ENCODE peak calls at places on chromosome 14, in four cellular contexts. Y is ovary, S is upper lobe of left lung, W is stomach. A is an unnamed sample.

GRCh38 chr14:88974991-88975835 is 150.8 kb downstream of the TTC8 start:
- DNase-seq in Y (peak), W (no peak), S (no peak), A (no peak)

GRCh38 chr14:76050250-76050649 is 64.7 kb downstream of the IFT43 start:
- DNase-seq in Y (no peak), S (no peak), W (no peak), A (no peak)

GRCh38 chr14:61456720-61457119 is 135.3 kb downstream of the PRKCH start:
- DNase-seq in W (peak), Y (peak), S (no peak), A (peak)

GRCh38 chr14:89720076-89720687 is 234.3 kb downstream of the EFCAB11 start:
- DNase-seq in Y (no peak), W (no peak), S (no peak), A (no peak)

GRCh38 chr14:104445832-104446381 is 133.7 kb upstream of the C14orf180 start:
- DNase-seq in S (no peak), Y (no peak), W (peak), A (no peak)

GRCh38 chr14:96666088-96666487 is 131.1 kb upstream of the VRK1 start:
- DNase-seq in S (no peak), W (no peak), Y (no peak), A (no peak)

GRCh38 chr14:90137807-90138206 is 76.0 kb downstream of the KCNK13 start:
- DNase-seq in Y (no peak), W (no peak), S (no peak), A (no peak)

GRCh38 chr14:33714527-33715222 is 236.2 kb downstream of the EGLN3 start:
- DNase-seq in Y (no peak), S (no peak), W (no peak), A (no peak)

GRCh38 chr14:61573748-61574513 is 121.4 kb upstream of the HIF1A start:
- DNase-seq in Y (no peak), S (no peak), W (no peak), A (no peak)

GRCh38 chr14:20706657-20707355 is 18.2 kb downstream of the ANG start:
- DNase-seq in W (no peak), S (no peak), Y (no peak), A (no peak)

GRCh38 chr14:66709292-66709691 is 201.3 kb downstream of the GPHN start:
- DNase-seq in Y (no peak), W (no peak), S (no peak), A (no peak)

GRCh38 chr14:103710771-103711392 is 4.4 kb downstream of the XRCC3 start:
- DNase-seq in W (no peak), S (no peak), Y (no peak), A (no peak)

GRCh38 chr14:65210118-65210826 is 108.0 kb upstream of the MAX start:
- DNase-seq in S (no peak), W (no peak), Y (no peak), A (no peak)

GRCh38 chr14:53929871-53930685 is 26.5 kb downstream of the BMP4 start:
- DNase-seq in Y (peak), W (no peak), S (no peak), A (no peak)

GRCh38 chr14:97456497-97456896 is 659.3 kb downstream of the VRK1 start:
- DNase-seq in W (no peak), Y (no peak), S (no peak), A (no peak)

GRCh38 chr14:104367811-104368750 is 211.5 kb upstream of the C14orf180 start:
- DNase-seq in W (no peak), S (peak), Y (no peak), A (no peak)

GRCh38 chr14:92632546-92633273 is 115.7 kb downstream of the LGMN start:
- DNase-seq in Y (no peak), W (no peak), S (no peak), A (peak)

GRCh38 chr14:68784298-68784910 is 8.5 kb downstream of the ZFP36L1 start:
- DNase-seq in S (no peak), W (peak), Y (peak), A (peak)
- TF ChIP-seq EP300 in S (no peak), W (no peak), Y (no peak), A (no peak)

GRCh38 chr14:24334431-24335271 is at the start of gene ADCY4:
- DNase-seq in S (peak), W (no peak), Y (no peak), A (no peak)
- H3K4me3 ChIP-seq in S (peak), W (peak), Y (peak), A (peak)

GRCh38 chr14:44403194-44403593 is 103.9 kb downstream of the FSCB start:
- DNase-seq in Y (no peak), W (no peak), S (no peak), A (no peak)
- TF ChIP-seq EP300 in Y (no peak), W (no peak), S (no peak), A (no peak)

DNA sequence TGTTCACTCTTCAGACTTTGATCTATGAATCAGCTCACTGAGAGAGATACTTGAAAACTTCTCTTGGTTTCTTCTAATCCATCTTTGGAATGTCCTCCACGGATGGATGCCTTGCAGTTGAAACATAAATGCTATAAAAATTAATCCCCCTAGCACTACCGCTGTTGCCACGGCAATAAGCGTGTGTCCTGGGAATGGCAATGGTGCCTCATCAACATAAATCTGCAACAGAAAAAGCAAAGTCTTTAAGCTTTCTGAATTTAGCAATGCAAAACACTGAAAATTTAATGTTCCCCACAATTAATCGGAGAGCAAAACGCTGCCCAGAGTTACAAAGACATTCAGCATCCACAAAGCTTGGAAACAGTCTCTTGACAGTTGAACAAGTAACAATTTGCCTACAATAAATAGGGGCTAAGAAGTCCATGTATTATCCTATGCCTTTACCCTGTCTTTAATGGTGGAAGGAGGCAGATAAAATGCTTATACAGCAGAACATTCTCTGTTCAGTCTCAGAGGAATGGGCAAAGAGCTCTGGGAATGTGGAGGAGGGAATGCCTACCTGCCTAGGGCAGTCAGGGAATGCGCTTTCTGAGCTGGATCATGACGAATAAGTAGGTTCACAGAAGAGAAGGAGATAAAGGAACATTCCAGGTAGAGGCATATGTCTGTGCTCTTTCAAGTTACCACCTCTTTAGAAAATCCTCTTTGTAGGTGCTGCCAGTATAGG is 70.9 kb upstream of the PPP4R3A start:
- DNase-seq in Y (no peak), S (no peak), W (no peak), A (no peak)
- H3K4me3 ChIP-seq in Y (no peak), S (no peak), W (no peak), A (no peak)

DNA sequence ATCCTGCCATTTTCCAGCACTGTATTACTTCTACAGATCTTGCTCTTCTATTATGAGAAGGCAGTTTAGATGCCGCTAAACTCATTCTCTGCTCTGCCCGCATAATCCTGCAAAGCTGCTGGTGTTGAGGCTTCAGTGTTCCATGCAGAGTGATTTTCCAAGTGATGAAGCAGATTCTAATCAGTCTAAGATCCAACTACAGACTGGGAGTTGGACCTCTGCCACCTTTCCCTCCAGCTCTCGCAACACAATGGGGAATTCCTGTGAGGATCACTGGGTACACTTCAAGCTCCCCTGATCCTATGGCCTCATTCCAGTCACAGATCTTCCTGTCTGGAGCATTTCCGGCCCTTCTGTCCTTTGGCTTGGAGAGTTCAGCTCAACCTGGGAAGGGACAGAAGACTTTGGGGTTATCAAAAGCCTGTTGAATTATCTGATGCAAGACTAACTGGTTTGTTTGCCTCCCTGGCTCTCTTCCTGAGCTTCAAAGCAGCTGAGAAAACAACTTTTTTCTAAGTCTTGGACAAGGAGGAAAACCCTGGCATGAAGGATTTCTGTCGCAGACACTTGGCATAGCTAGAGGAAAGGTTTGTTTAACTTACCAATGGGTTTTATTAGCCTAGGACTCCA is 333.9 kb downstream of the ZFP36L1 start:
- DNase-seq in W (peak), S (no peak), Y (no peak), A (peak)
- TF ChIP-seq EP300 in W (no peak), S (peak), Y (no peak), A (no peak)

DNA sequence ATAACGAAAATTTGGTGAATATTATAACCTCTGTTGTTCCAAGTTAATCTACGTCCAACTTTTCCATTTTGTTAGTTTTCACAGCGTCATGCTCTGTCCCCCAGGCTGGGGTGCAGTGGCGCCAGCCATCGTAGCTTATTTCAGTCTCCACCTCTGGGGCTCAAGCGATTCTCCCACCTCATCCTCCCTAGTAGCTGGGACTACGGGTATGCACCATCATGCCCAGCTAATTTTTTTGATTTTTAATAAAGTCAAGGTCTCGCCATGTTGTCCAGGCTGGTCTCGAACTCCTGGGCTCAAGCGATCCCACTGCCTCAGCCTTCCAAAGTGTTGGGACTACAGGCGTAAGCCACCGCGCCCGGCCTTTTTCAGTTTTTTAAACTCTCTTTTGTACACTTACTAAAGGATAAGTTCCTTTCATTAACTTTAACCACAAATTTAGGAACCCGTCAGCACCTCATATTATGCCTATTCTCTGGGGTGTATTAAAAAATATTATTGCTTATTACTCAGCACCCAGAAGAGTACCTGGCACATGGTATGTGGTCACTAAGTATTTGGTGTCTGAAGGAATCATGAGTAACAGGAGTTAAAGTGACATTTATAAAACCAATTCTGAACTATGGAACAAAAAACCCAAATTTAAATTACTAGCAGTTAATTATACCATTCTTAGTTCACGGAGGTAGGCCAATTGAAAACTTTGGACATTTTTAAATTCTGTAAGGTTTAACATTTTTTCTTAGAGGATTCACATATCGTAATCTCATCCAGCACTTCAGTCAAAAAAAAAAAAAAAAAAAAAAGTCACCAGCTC is 925 bp upstream of the MIPOL1 start:
- DNase-seq in Y (no peak), W (no peak), S (no peak), A (no peak)
- H3K4me3 ChIP-seq in Y (peak), W (peak), S (peak), A (peak)

GRCh38 chr14:58898655-58899316 is 261.0 kb downstream of the DACT1 start:
- DNase-seq in Y (no peak), S (no peak), W (no peak), A (no peak)
- TF ChIP-seq EP300 in Y (no peak), S (no peak), W (no peak), A (no peak)

GRCh38 chr14:106586098-106586704 is 1059.8 kb downstream of the TMEM121 start:
- DNase-seq in Y (no peak), W (peak), S (no peak), A (no peak)

DNA sequence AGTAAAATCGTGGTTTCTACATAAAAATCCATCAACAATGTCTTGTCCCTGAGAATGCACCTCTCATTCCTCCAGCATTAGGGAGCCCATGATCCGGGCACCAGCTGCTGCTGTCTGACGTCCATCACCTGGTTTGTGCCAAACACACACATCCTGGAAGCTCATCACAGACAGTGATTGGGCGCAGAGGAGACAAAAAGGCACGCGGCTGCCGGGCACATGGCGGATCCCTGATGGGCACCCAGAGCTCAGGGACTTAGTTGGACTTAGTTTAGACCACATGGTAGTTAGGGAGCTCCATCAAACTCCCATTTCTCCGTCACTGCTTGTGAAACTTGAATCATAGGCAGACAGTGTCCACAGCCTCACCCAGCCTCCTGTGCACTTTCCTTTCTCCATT is 1059.3 kb downstream of the TMEM121 start:
- DNase-seq in W (no peak), Y (no peak), S (no peak), A (no peak)
- H3K4me3 ChIP-seq in W (no peak), Y (no peak), S (no peak), A (no peak)